ENCODE peak calls at places on chromosome 10, in nine cellular contexts. O is astrocyte; U is fibroblast of mammary gland; R is NAMALWA; X is stimulated activated CD8-positive, alpha-beta memory T cell treated with anti-CD3 and anti-CD28 coated beads, Interleukin-15, amount 100 ng/mL, for 4 hours; S is naive thymus-derived CD8-positive, alpha-beta T cell; H is AG04450; Q is uterus; B is EH. G is an unnamed sample.
A peak's percentile ranks its signal among the peaks of the same experiment; 100 is the strongest.

GRCh38 chr10:24351883-24352778 is 143.2 kb downstream of the KIAA1217 start:
- DNase-seq in O (peak; percentile 82), U (peak; percentile 50), R (no peak), X (no peak), S (no peak), H (no peak), Q (no peak), B (peak; percentile 7), G (no peak)

GRCh38 chr10:71024490-71024889 is 136.1 kb upstream of the PCBD1 start:
- DNase-seq in O (no peak), U (no peak), R (no peak), X (no peak), S (no peak), H (no peak), Q (no peak), B (no peak), G (no peak)

GRCh38 chr10:20017961-20018360 is 201.7 kb downstream of the PLXDC2 start:
- DNase-seq in O (no peak), U (peak; percentile 43), R (no peak), X (no peak), S (no peak), H (no peak), Q (no peak), B (no peak), G (no peak)

GRCh38 chr10:130171196-130171595 is 35.0 kb downstream of the GLRX3 start:
- DNase-seq in O (no peak), U (no peak), R (no peak), X (no peak), S (peak; percentile 24), H (no peak), Q (no peak), B (no peak), G (no peak)

GRCh38 chr10:119337796-119338432 is 130.5 kb downstream of the GRK5 start:
- DNase-seq in O (peak; percentile 71), U (peak; percentile 52), R (no peak), X (no peak), S (no peak), H (no peak), Q (no peak), B (peak; percentile 75), G (no peak)

GRCh38 chr10:24556746-24557742 is 166.6 kb downstream of the ARHGAP21 start:
- DNase-seq in O (peak; percentile 64), U (peak; percentile 85), R (peak; percentile 71), X (no peak), S (peak; percentile 10), H (peak; percentile 59), Q (no peak), B (peak; percentile 65), G (peak; percentile 12)

GRCh38 chr10:43959854-43960415 is 311.3 kb upstream of the ZNF32 start:
- DNase-seq in O (no peak), U (no peak), R (no peak), X (no peak), S (no peak), H (no peak), Q (no peak), B (no peak), G (no peak)

GRCh38 chr10:88793747-88794299 is 8.7 kb upstream of the LIPM start:
- DNase-seq in O (peak; percentile 74), U (peak; percentile 75), R (no peak), X (no peak), S (no peak), H (no peak), Q (no peak), B (peak; percentile 64), G (no peak)

GRCh38 chr10:112956631-112957350 is 6.7 kb downstream of the TCF7L2 start:
- DNase-seq in O (peak; percentile 36), U (no peak), R (no peak), X (no peak), S (no peak), H (no peak), Q (no peak), B (peak; percentile 19), G (no peak)

GRCh38 chr10:102431452-102432124 is 786 bp downstream of the CUEDC2 start:
- DNase-seq in O (no peak), U (peak; percentile 58), R (peak; percentile 45), X (no peak), S (no peak), H (no peak), Q (no peak), B (peak; percentile 50), G (no peak)

GRCh38 chr10:97280783-97281182 is 11.7 kb downstream of the ARHGAP19 start:
- DNase-seq in O (no peak), U (no peak), R (no peak), X (no peak), S (no peak), H (no peak), Q (no peak), B (no peak), G (no peak)

GRCh38 chr10:34489973-34490372 is 325.1 kb downstream of the PARD3 start:
- DNase-seq in O (peak; percentile 82), U (peak; percentile 69), R (no peak), X (no peak), S (no peak), H (peak; percentile 8), Q (no peak), B (peak; percentile 73), G (no peak)

GRCh38 chr10:15367296-15367830 is 3.7 kb downstream of the FAM171A1 start:
- DNase-seq in O (no peak), U (no peak), R (no peak), X (no peak), S (no peak), H (no peak), Q (no peak), B (no peak), G (no peak)

GRCh38 chr10:124703778-124704427 is 40.3 kb downstream of the FAM53B start:
- DNase-seq in O (no peak), U (peak; percentile 65), R (no peak), X (no peak), S (no peak), H (no peak), Q (peak; percentile 87), B (no peak), G (no peak)

GRCh38 chr10:119602241-119603095 is 5.7 kb upstream of the TIAL1 start:
- DNase-seq in O (no peak), U (peak; percentile 25), R (peak; percentile 55), X (no peak), S (peak; percentile 14), H (no peak), Q (no peak), B (peak; percentile 47), G (no peak)

GRCh38 chr10:49600046-49600445 is 10.1 kb upstream of the SLC18A3 start:
- DNase-seq in O (no peak), U (no peak), R (no peak), X (no peak), S (no peak), H (no peak), Q (no peak), B (no peak), G (no peak)

GRCh38 chr10:5665380-5666323 is 743 bp downstream of the ASB13 start:
- DNase-seq in O (no peak), U (peak; percentile 31), R (peak; percentile 56), X (no peak), S (no peak), H (no peak), Q (peak; percentile 39), B (peak; percentile 47), G (no peak)

GRCh38 chr10:2772791-2773644 is 294.3 kb upstream of the PFKP start:
- DNase-seq in O (no peak), U (no peak), R (no peak), X (no peak), S (no peak), H (no peak), Q (no peak), B (no peak), G (no peak)

GRCh38 chr10:78656815-78657621 is 411.7 kb upstream of the ZMIZ1 start:
- DNase-seq in O (peak; percentile 48), U (no peak), R (no peak), X (no peak), S (no peak), H (no peak), Q (peak; percentile 44), B (no peak), G (no peak)

GRCh38 chr10:24723386-24723787 is 300 bp downstream of the ARHGAP21 start:
- DNase-seq in O (no peak), U (no peak), R (peak; percentile 21), X (no peak), S (peak; percentile 22), H (no peak), Q (no peak), B (peak; percentile 46), G (peak; percentile 32)

GRCh38 chr10:99881371-99881770 is 98.9 kb downstream of the ABCC2 start:
- DNase-seq in O (no peak), U (no peak), R (no peak), X (no peak), S (no peak), H (no peak), Q (no peak), B (no peak), G (no peak)

GRCh38 chr10:7192831-7193348 is 217.9 kb downstream of the SFMBT2 start:
- DNase-seq in O (no peak), U (no peak), R (no peak), X (no peak), S (peak; percentile 76), H (no peak), Q (no peak), B (no peak), G (no peak)